ENCODE peak calls at places on chromosomes 3 and 15, in six cellular contexts. L is mesenchymal stem cell, K is IMR-90, C is H9, Z is H1, W is trophoblast cell. Q is an unnamed sample.

GRCh38 chr3:108067768-108068167 is 23.1 kb downstream of the CD47 start:
- DNase-seq in W (no peak), Z (no peak), C (no peak), L (no peak), K (peak), Q (no peak)

GRCh38 chr3:177191108-177191779 is 6.0 kb downstream of the TBL1XR1 start:
- DNase-seq in C (no peak), Z (no peak), L (no peak), K (no peak), W (no peak), Q (no peak)

GRCh38 chr3:121916189-121916588 is 22.0 kb downstream of the SLC15A2 start:
- DNase-seq in L (no peak), C (no peak), K (no peak), Z (no peak), W (no peak), Q (no peak)

GRCh38 chr3:20478407-20478806 is 292.4 kb upstream of the SGO1 start:
- DNase-seq in Z (no peak), L (no peak), C (no peak), W (peak), K (no peak), Q (no peak)

GRCh38 chr15:85941186-85941855 is 138.3 kb upstream of the AGBL1 start:
- DNase-seq in W (no peak), Z (no peak), L (peak), K (no peak), C (no peak), Q (no peak)

GRCh38 chr3:123076496-123077418 is 9.9 kb downstream of the PDIA5 start:
- DNase-seq in L (peak), C (no peak), Z (no peak), W (no peak), K (no peak), Q (no peak)

GRCh38 chr3:78148986-78149717 is 1109.3 kb downstream of the ROBO2 start:
- DNase-seq in K (peak), C (no peak), L (no peak), W (no peak), Z (no peak), Q (no peak)

GRCh38 chr15:31344824-31345605 is 18.4 kb downstream of the KLF13 start:
- DNase-seq in L (no peak), Z (no peak), W (no peak), K (no peak), C (no peak), Q (no peak)

GRCh38 chr3:127768346-127769008 is 53.8 kb downstream of the MGLL start:
- DNase-seq in W (peak), Z (no peak), K (peak), L (peak), C (no peak), Q (no peak)

GRCh38 chr3:126158016-126158911 is 22.1 kb downstream of the ALDH1L1 start:
- DNase-seq in L (no peak), W (no peak), C (no peak), Z (no peak), K (no peak), Q (no peak)

GRCh38 chr15:32669870-32670623 is 28.5 kb downstream of the SCG5 start:
- DNase-seq in K (peak), L (peak), W (peak), Z (no peak), C (peak), Q (no peak)

GRCh38 chr3:196287066-196287404 is 491 bp downstream of the PCYT1A start:
- DNase-seq in W (no peak), C (no peak), K (no peak), L (peak), Z (no peak), Q (no peak)

GRCh38 chr3:196280689-196281463 is 6.7 kb downstream of the PCYT1A start:
- DNase-seq in Z (no peak), L (no peak), K (no peak), C (no peak), W (no peak), Q (no peak)

GRCh38 chr3:196284396-196284795 is 3.1 kb downstream of the PCYT1A start:
- DNase-seq in W (no peak), Z (no peak), L (peak), C (no peak), K (peak), Q (no peak)

GRCh38 chr3:196287405-196288140 is at the start of gene PCYT1A:
- DNase-seq in W (peak), C (peak), L (peak), K (peak), Z (peak), Q (peak)

GRCh38 chr3:196281962-196282361 is 5.6 kb downstream of the PCYT1A start:
- DNase-seq in W (no peak), Z (no peak), K (no peak), L (no peak), C (no peak), Q (no peak)
- H3K14ac ChIP-seq in W (no peak), Z (no peak), K (no peak), L (no peak), C (no peak), Q (no peak)

GRCh38 chr3:170910542-170910941 is 2.1 kb upstream of the EIF5A2 start:
- DNase-seq in K (no peak), L (no peak), W (no peak), Z (no peak), C (no peak), Q (no peak)

GRCh38 chr3:170908235-170909116 is at the start of gene EIF5A2:
- DNase-seq in W (peak), K (peak), C (peak), Z (peak), L (peak), Q (peak)

GRCh38 chr3:170905862-170906261 is 2.6 kb downstream of the EIF5A2 start:
- DNase-seq in C (no peak), L (no peak), K (no peak), W (no peak), Z (no peak), Q (no peak)

GRCh38 chr3:170909129-170909903 is 879 bp upstream of the EIF5A2 start:
- DNase-seq in K (peak), W (peak), L (peak), Z (no peak), C (no peak), Q (no peak)

DNA sequence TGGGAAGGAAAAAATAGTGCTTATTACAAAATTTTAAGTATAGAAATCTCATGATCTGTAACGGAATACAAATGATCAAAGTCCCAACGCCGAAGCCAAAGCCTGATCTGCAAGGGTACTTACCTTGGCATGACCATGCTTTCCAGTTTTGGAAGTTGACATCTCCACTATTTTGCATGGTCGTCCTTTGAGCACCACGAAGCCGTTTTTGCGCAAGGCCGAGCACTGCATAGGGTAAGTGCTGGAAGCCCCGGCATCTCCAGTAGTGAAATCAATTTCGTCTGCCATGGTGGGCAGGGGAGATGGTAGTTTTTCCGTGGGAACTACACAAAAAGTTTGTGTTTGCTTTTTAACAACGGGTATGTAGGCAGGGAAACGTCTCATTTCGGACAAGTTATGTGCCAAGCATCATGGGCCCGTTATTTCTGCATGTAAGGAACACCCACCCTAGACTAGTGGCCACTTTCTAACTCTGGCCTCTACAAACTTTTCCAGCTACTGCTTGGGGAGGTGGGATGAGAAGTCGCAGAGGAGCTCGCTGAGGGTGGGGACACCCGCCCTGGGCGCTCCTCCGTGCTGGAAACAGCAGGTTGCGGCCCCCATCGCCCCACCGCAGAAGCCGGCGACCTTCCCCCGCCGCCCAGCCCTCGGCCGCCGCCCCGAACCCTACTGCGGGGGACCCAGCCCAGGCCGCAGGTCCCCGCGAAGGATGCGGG is 760 bp downstream of the EIF5A2 start:
- DNase-seq in K (peak), Z (peak), L (peak), C (no peak), W (no peak), Q (no peak)
- H4K8ac ChIP-seq in K (no peak), Z (no peak), L (peak), C (no peak), W (peak), Q (peak)

DNA sequence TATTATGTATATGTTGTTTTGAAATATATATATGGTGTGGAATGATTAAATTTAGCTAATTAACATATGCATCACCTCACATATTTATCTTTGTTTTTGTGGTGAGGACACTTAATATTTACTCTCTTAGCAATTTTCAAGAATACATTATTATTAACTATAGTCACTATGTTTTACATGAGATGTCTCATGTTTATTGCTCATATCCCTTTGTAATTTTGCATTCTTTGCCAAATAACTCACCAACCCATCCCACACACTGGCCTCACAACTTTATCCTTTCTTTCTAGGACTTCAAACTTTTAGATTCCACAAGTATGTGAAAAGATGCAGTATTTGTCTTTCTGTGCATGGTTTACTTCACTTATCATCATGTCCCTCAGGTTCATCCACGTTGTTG is 950.2 kb upstream of the CADM2 start:
- DNase-seq in C (no peak), Z (no peak), K (no peak), L (no peak), W (no peak), Q (no peak)
- H3K14ac ChIP-seq in C (no peak), Z (no peak), K (no peak), L (no peak), W (no peak), Q (no peak)

DNA sequence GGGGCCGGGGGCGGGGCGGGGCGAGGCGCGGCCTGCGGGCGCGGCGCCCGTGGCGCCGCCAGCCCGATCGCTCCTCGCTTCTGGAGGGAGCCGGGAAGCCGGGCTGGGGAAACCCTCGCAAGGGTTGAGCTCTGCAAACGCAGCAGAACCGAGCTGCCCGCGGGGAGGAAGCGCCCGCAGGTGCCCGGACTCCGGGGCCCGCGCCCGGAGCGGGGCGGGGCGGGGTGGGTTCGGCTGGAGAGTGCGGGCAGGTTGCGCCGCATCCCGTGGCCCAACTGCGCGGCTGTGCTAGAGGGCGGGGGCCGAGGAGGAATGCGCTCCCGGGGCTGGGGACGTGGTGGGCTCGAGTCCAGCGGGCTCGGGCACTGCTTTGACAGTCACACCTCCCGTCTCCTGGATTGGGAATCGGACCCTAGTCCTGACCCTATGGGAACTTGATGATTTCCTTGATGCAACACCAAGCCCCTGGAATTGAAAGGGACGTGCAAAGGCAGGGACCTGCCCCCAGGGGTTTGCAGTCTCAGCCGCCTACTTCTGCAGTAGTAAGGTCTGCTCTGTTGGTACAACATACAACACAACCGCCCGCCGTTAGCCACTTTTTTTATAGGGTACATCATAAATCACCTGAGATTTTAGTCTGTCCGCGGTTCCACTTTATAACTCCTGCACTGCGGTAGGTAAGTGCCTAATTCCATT is 34.3 kb downstream of the ZBTB38 start:
- DNase-seq in C (peak), L (peak), W (peak), K (peak), Z (peak), Q (peak)
- H4K8ac ChIP-seq in C (no peak), L (peak), W (peak), K (peak), Z (peak), Q (no peak)

GRCh38 chr15:51087513-51087912 is 7.2 kb downstream of the TNFAIP8L3 start:
- DNase-seq in L (no peak), C (no peak), Z (no peak), W (no peak), K (no peak), Q (no peak)
- H3K14ac ChIP-seq in L (no peak), C (no peak), Z (no peak), W (no peak), K (no peak), Q (no peak)

DNA sequence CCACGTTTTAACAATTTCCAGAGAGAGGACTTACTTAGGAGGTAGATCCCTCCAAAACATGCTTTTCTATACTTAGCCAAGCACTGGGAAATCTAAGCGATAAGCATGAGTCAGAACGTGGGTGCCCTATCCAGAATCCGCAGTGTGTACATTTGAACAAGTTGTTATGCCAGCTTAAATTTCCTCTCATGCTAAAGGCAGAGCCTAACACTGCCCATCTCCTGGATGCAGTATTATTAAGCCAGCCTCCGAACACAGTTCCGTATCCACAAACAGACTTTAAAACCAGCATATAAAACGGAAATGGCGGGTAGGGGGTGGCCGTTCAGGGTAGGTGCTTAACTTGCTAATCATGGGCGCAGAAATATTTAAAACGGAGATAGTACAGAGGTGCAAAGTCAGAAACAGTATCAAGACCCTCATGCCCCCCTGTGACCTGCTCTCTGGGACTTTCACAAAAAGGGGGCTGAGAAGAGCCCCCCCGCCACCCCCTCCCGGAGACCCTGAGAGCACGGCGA is 1.0 kb upstream of the LRRIQ4 start:
- DNase-seq in C (no peak), L (peak), Z (no peak), W (no peak), K (peak), Q (no peak)
- H4K8ac ChIP-seq in C (no peak), L (peak), Z (peak), W (no peak), K (no peak), Q (no peak)

GRCh38 chr3:82078246-82078645 is 316.8 kb upstream of the GBE1 start:
- DNase-seq in W (no peak), K (no peak), C (no peak), Z (no peak), L (no peak), Q (no peak)

GRCh38 chr3:82082796-82083195 is 321.4 kb upstream of the GBE1 start:
- DNase-seq in C (no peak), W (peak), K (no peak), Z (no peak), L (no peak), Q (no peak)

GRCh38 chr3:82080792-82081191 is 319.3 kb upstream of the GBE1 start:
- DNase-seq in L (no peak), K (no peak), W (no peak), C (no peak), Z (no peak), Q (no peak)

GRCh38 chr3:82085356-82085755 is 323.9 kb upstream of the GBE1 start:
- DNase-seq in C (no peak), W (no peak), K (no peak), L (no peak), Z (no peak), Q (no peak)

GRCh38 chr3:82080261-82080660 is 318.8 kb upstream of the GBE1 start:
- DNase-seq in W (peak), L (no peak), Z (no peak), C (no peak), K (no peak), Q (no peak)
- H3K14ac ChIP-seq in W (no peak), L (no peak), Z (no peak), C (no peak), K (no peak), Q (no peak)